ENCODE peak calls at places on chromosomes 4 and X, in five cellular contexts. One of them, this sample, is unnamed.

GRCh38 chr4:13567125-13567524 is 22.8 kb upstream of the NKX3-2 start:
- DNase-seq in sigmoid colon: no peak
- DNase-seq in upper lobe of left lung: no peak
- DNase-seq in tibial nerve: no peak
- DNase-seq in kidney: no peak
- DNase-seq in this sample: no peak

GRCh38 chrX:9955506-9955905 is 11.7 kb upstream of the CLDN34 start:
- DNase-seq in sigmoid colon: no peak
- DNase-seq in upper lobe of left lung: no peak
- DNase-seq in tibial nerve: no peak
- DNase-seq in kidney: no peak
- DNase-seq in this sample: no peak

GRCh38 chrX:130829526-130830515 is 73.2 kb downstream of the ENOX2 start:
- DNase-seq in sigmoid colon: no peak
- DNase-seq in upper lobe of left lung: no peak
- DNase-seq in tibial nerve: no peak
- DNase-seq in kidney: no peak
- DNase-seq in this sample: no peak

GRCh38 chr4:159460408-159460807 is 357.5 kb downstream of the RAPGEF2 start:
- DNase-seq in sigmoid colon: no peak
- DNase-seq in upper lobe of left lung: no peak
- DNase-seq in tibial nerve: no peak
- DNase-seq in kidney: no peak
- DNase-seq in this sample: no peak

GRCh38 chr4:73673286-73673685 is 53.0 kb upstream of the RASSF6 start:
- DNase-seq in sigmoid colon: no peak
- DNase-seq in upper lobe of left lung: no peak
- DNase-seq in tibial nerve: no peak
- DNase-seq in kidney: no peak
- DNase-seq in this sample: no peak

GRCh38 chr4:118729287-118730286 is 44.4 kb downstream of the METTL14 start:
- DNase-seq in sigmoid colon: no peak
- DNase-seq in upper lobe of left lung: no peak
- DNase-seq in tibial nerve: no peak
- DNase-seq in kidney: no peak
- DNase-seq in this sample: no peak

GRCh38 chr4:72997409-72997808 is 72.1 kb downstream of the COX18 start:
- DNase-seq in sigmoid colon: no peak
- DNase-seq in upper lobe of left lung: no peak
- DNase-seq in tibial nerve: no peak
- DNase-seq in kidney: no peak
- DNase-seq in this sample: no peak

GRCh38 chr4:52780627-52781354 is 29.6 kb upstream of the ERVMER34-1 start:
- DNase-seq in sigmoid colon: no peak
- DNase-seq in upper lobe of left lung: no peak
- DNase-seq in tibial nerve: no peak
- DNase-seq in kidney: no peak
- DNase-seq in this sample: no peak

GRCh38 chr4:164381859-164382258 is 372.1 kb upstream of the SMIM31 start:
- DNase-seq in sigmoid colon: no peak
- DNase-seq in upper lobe of left lung: no peak
- DNase-seq in tibial nerve: no peak
- DNase-seq in kidney: no peak
- DNase-seq in this sample: no peak

DNA sequence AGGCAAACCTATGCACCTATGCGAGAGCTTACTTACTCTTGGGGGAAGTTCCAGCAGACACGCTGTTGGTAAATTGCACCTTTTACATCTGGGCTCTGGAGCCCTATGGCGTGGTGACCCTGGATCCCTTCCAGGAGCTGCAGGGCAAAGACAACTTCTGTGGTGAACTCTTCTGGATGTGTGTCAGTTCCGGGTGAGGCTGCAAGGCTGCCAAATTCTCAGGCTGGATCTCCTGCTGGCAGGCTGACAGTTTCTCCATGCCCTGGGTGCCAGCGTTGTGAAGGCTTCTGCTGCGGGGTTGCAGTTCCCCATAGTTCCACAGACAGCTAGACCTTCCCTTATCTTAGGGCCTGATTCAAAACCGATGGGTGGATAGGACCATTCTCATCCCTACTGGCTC is 37.9 kb downstream of the RAP2C start:
- DNase-seq in sigmoid colon: no peak
- DNase-seq in upper lobe of left lung: no peak
- DNase-seq in tibial nerve: no peak
- DNase-seq in kidney: no peak
- DNase-seq in this sample: no peak
- H3K27ac ChIP-seq in sigmoid colon: no peak
- H3K27ac ChIP-seq in upper lobe of left lung: no peak
- H3K27ac ChIP-seq in tibial nerve: no peak
- H3K27ac ChIP-seq in kidney: no peak
- H3K27ac ChIP-seq in this sample: no peak

GRCh38 chr4:168914095-168914494 is 96.0 kb downstream of the CBR4 start:
- DNase-seq in sigmoid colon: no peak
- DNase-seq in upper lobe of left lung: no peak
- DNase-seq in tibial nerve: no peak
- DNase-seq in kidney: no peak
- DNase-seq in this sample: no peak
- TF ChIP-seq CTCF in sigmoid colon: no peak
- TF ChIP-seq CTCF in upper lobe of left lung: no peak
- TF ChIP-seq CTCF in tibial nerve: no peak
- TF ChIP-seq CTCF in kidney: no peak
- TF ChIP-seq CTCF in this sample: no peak

GRCh38 chr4:30719363-30720020 is 677 bp upstream of the PCDH7 start:
- DNase-seq in sigmoid colon: peak
- DNase-seq in upper lobe of left lung: peak
- DNase-seq in tibial nerve: no peak
- DNase-seq in kidney: peak
- DNase-seq in this sample: peak
- H3K27ac ChIP-seq in sigmoid colon: peak
- H3K27ac ChIP-seq in upper lobe of left lung: no peak
- H3K27ac ChIP-seq in tibial nerve: peak
- H3K27ac ChIP-seq in kidney: no peak
- H3K27ac ChIP-seq in this sample: peak

DNA sequence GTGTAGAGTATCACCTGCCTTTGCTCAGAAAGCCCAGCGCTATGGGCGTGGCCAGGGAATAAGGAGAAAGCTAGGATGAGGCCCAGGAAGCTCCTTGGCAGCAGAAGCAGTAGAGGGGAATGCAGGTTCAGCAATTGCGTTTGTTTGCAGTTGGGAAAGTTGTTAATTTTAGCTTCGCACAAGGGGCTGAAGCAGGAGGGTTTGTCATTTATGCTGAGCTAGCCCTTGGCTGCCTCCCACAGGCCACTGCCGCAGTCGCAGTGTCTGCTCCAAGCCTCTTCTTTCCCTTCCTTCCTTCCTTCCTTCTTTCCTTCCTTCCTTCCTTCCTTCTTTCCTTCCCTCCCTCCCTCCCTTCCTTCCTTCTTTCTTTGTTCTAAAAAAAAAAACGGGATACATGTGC is 21.5 kb downstream of the FRMPD3 start:
- DNase-seq in sigmoid colon: no peak
- DNase-seq in upper lobe of left lung: no peak
- DNase-seq in tibial nerve: no peak
- DNase-seq in kidney: no peak
- DNase-seq in this sample: no peak
- TF ChIP-seq CTCF in sigmoid colon: no peak
- TF ChIP-seq CTCF in upper lobe of left lung: no peak
- TF ChIP-seq CTCF in tibial nerve: no peak
- TF ChIP-seq CTCF in kidney: no peak
- TF ChIP-seq CTCF in this sample: no peak

GRCh38 chr4:3239998-3240920 is 8.7 kb upstream of the MSANTD1 start:
- DNase-seq in sigmoid colon: no peak
- DNase-seq in upper lobe of left lung: peak
- DNase-seq in tibial nerve: no peak
- DNase-seq in kidney: no peak
- DNase-seq in this sample: no peak

GRCh38 chr4:3241905-3242304 is 7.1 kb upstream of the MSANTD1 start:
- DNase-seq in sigmoid colon: peak
- DNase-seq in upper lobe of left lung: no peak
- DNase-seq in tibial nerve: no peak
- DNase-seq in kidney: no peak
- DNase-seq in this sample: no peak

GRCh38 chr4:3239342-3239741 is 9.6 kb upstream of the MSANTD1 start:
- DNase-seq in sigmoid colon: no peak
- DNase-seq in upper lobe of left lung: peak
- DNase-seq in tibial nerve: no peak
- DNase-seq in kidney: no peak
- DNase-seq in this sample: no peak

GRCh38 chr4:3243066-3243775 is 5.7 kb upstream of the MSANTD1 start:
- DNase-seq in sigmoid colon: no peak
- DNase-seq in upper lobe of left lung: peak
- DNase-seq in tibial nerve: no peak
- DNase-seq in kidney: no peak
- DNase-seq in this sample: no peak

GRCh38 chr4:3240936-3241522 is 7.9 kb upstream of the MSANTD1 start:
- DNase-seq in sigmoid colon: no peak
- DNase-seq in upper lobe of left lung: peak
- DNase-seq in tibial nerve: no peak
- DNase-seq in kidney: no peak
- DNase-seq in this sample: no peak
- H3K27ac ChIP-seq in sigmoid colon: peak
- H3K27ac ChIP-seq in upper lobe of left lung: no peak
- H3K27ac ChIP-seq in tibial nerve: no peak
- H3K27ac ChIP-seq in kidney: no peak
- H3K27ac ChIP-seq in this sample: no peak

DNA sequence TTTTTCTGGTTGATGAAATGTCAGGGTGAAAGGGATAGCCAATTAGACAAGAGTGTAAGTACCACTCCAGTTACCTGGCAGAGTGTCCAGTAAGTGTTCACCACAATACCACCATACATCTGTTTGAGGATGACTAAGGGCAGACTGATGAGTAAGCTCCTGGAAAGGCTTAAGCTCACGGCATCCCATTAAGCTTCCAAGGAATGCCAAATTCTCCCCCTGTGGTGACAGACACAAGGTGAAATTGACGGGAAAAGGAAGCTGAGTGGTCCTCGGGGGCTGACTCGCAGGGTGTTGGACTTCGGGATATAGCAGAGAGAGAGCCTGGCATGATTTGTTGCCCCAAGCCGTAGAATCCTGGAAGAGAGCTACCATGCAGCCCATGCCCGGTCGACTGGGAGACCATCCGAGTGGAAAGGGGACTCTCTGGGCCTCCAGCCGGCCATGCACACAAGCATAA is 7.6 kb upstream of the BST1 start:
- DNase-seq in sigmoid colon: no peak
- DNase-seq in upper lobe of left lung: no peak
- DNase-seq in tibial nerve: no peak
- DNase-seq in kidney: no peak
- DNase-seq in this sample: no peak
- TF ChIP-seq CTCF in sigmoid colon: no peak
- TF ChIP-seq CTCF in upper lobe of left lung: no peak
- TF ChIP-seq CTCF in tibial nerve: no peak
- TF ChIP-seq CTCF in kidney: no peak
- TF ChIP-seq CTCF in this sample: no peak

DNA sequence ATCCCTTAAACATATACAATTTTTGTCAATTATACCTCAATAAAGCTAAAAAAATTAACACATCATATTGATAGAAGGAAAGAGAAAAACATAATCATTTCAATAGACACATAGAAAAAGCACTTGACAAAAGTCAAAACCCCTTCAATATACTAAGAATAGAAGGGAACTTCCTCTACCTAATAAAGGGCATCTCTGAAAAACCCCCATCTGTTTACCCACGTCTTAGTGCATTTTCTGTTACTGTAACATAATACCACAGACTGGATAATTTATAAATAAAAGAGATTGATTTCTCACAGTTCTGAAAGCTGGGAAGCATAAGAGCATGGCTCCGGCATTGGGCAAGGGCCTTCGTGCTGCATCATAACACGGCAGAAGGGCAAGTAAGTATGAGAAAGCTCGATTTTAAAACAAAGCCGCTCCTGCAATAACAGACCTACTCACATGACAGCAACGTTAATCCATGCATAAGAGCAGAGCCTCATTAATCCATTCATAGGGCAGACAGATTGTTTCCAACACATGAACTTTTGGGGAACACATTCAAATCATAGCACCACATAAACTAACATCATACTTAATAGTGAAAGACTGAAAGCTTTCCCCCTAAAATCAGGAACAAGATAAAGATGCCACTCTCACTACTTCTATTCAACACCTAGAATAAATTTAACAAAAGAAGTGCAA is 15.7 kb downstream of the STEEP1 start:
- DNase-seq in sigmoid colon: no peak
- DNase-seq in upper lobe of left lung: no peak
- DNase-seq in tibial nerve: no peak
- DNase-seq in kidney: no peak
- DNase-seq in this sample: no peak
- H3K27ac ChIP-seq in sigmoid colon: no peak
- H3K27ac ChIP-seq in upper lobe of left lung: no peak
- H3K27ac ChIP-seq in tibial nerve: no peak
- H3K27ac ChIP-seq in kidney: no peak
- H3K27ac ChIP-seq in this sample: no peak

GRCh38 chr4:123659759-123660158 is 263.2 kb downstream of the SPRY1 start:
- DNase-seq in sigmoid colon: no peak
- DNase-seq in upper lobe of left lung: no peak
- DNase-seq in tibial nerve: no peak
- DNase-seq in kidney: no peak
- DNase-seq in this sample: no peak
- TF ChIP-seq CTCF in sigmoid colon: peak
- TF ChIP-seq CTCF in upper lobe of left lung: peak
- TF ChIP-seq CTCF in tibial nerve: no peak
- TF ChIP-seq CTCF in kidney: peak
- TF ChIP-seq CTCF in this sample: no peak

DNA sequence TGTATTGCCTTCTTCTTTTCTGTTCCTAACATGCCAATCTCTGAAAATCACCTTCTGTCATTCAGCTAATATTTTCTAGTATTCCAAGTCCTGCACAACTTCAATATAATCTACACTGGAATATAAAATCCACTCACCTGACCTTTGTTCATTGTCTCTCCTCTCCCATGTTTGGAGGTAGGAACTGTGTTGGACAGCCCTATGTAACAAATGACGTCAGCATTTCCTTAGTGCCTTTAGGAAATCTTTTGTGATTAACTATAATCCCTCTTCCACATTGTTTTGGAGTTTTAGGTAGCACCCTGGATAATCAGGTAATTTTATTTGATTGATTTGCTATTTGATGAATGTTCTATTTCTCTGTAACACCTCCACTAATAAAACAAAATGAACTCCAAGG is 814.8 kb upstream of the PRKX start:
- DNase-seq in sigmoid colon: no peak
- DNase-seq in upper lobe of left lung: no peak
- DNase-seq in tibial nerve: no peak
- DNase-seq in kidney: no peak
- DNase-seq in this sample: no peak
- H3K27ac ChIP-seq in sigmoid colon: no peak
- H3K27ac ChIP-seq in upper lobe of left lung: no peak
- H3K27ac ChIP-seq in tibial nerve: no peak
- H3K27ac ChIP-seq in kidney: no peak
- H3K27ac ChIP-seq in this sample: no peak